ENCODE peak calls at places on chromosomes 7 and 10, in seven cellular contexts. Z is dorsolateral prefrontal cortex, F is psoas muscle, C is transverse colon, J is mammary epithelial cell, Q is DND-41, A is Peyer's patch. X is an unnamed sample. For H3K27me3, the result is how much of the 10 kb centered on the place peaks cover.

GRCh38 chr10:123381271-123381670 is 227.1 kb downstream of the BUB3 start:
- DNase-seq in A (no peak), Z (no peak), J (peak), C (no peak), Q (no peak), F (no peak), X (no peak)

GRCh38 chr10:49569031-49569765 is 30.3 kb upstream of the ERCC6 start:
- DNase-seq in Z (no peak), F (no peak), A (no peak), J (peak), C (no peak), Q (no peak), X (no peak)

GRCh38 chr10:132434405-132435005 is 37.5 kb downstream of the PWWP2B start:
- DNase-seq in Q (no peak), J (no peak), F (no peak), C (no peak), A (peak), Z (no peak), X (no peak)

GRCh38 chr10:96334888-96335526 is 23.8 kb downstream of the OPALIN start:
- DNase-seq in Z (no peak), J (peak), F (no peak), Q (no peak), C (no peak), A (no peak), X (no peak)

GRCh38 chr10:106044511-106044910 is 1120.0 kb downstream of the SORCS1 start:
- DNase-seq in C (no peak), A (no peak), F (no peak), J (no peak), Z (no peak), Q (no peak), X (no peak)

GRCh38 chr7:12821746-12822145 is 134.3 kb downstream of the ARL4A start:
- DNase-seq in C (no peak), F (no peak), J (no peak), Z (no peak), A (no peak), Q (no peak), X (no peak)

GRCh38 chr7:93461350-93461749 is 113.2 kb downstream of the CALCR start:
- DNase-seq in C (no peak), A (no peak), F (no peak), Z (no peak), Q (no peak), J (no peak), X (no peak)

GRCh38 chr7:155971180-155971770 is 159.0 kb upstream of the SHH start:
- DNase-seq in J (no peak), Z (no peak), F (no peak), C (no peak), A (no peak), Q (no peak), X (no peak)

GRCh38 chr7:22597845-22598244 is 97.9 kb upstream of the STEAP1B start:
- DNase-seq in Q (no peak), A (no peak), C (no peak), Z (no peak), J (peak), F (no peak), X (no peak)

GRCh38 chr10:61400524-61400923 is 52.7 kb downstream of the TMEM26 start:
- DNase-seq in Z (no peak), A (no peak), F (no peak), Q (no peak), J (no peak), C (no peak), X (no peak)

GRCh38 chr10:103649654-103650423 is 156.3 kb downstream of the NEURL1 start:
- DNase-seq in C (no peak), J (no peak), Q (no peak), F (no peak), A (no peak), Z (no peak), X (no peak)

GRCh38 chr7:28922618-28923331 is 35.4 kb downstream of the TRIL start:
- DNase-seq in Z (peak), J (peak), Q (peak), A (peak), F (peak), C (peak), X (peak)

GRCh38 chr7:142773937-142774744 is 3.4 kb downstream of the PRSS2 start:
- DNase-seq in Q (no peak), C (no peak), J (no peak), F (no peak), A (no peak), Z (no peak), X (no peak)

GRCh38 chr7:149883452-149883861 is 9.7 kb downstream of the ATP6V0E2 start:
- DNase-seq in F (peak), Q (peak), C (peak), A (peak), Z (peak), J (peak), X (no peak)

GRCh38 chr7:156158213-156158612 is 345.9 kb upstream of the SHH start:
- DNase-seq in Z (no peak), Q (no peak), J (no peak), F (no peak), C (no peak), A (no peak), X (no peak)

GRCh38 chr7:109456116-109456515 is 886.4 kb downstream of the DNAJB9 start:
- DNase-seq in F (no peak), Z (no peak), C (no peak), A (no peak), Q (no peak), J (no peak), X (no peak)
- TF ChIP-seq CTCF in F (no peak), Z (no peak), C (no peak), A (no peak), Q (peak), J (no peak), X (no peak)

DNA sequence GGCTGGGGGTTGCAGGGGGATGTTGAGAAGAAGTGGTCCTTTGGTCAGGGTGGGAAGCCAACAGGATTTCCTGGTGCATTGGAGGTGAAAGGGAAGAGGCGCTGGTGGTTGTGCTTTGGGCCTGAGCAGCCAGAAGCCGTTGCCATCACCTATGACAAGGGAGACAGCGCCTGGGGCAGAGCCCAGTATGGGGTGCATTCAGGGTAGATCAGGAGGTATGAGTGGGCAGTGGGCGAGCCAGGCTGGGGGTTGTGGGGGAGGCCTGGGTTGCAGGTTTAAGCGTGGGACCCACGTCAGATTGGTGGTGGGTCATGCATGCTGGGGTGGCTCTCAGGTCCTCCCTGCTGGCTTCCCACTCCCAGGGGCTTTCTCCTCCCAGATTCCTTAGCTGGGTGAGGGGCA is 6.3 kb upstream of the PILRB start:
- DNase-seq in Q (no peak), F (peak), C (no peak), A (no peak), Z (no peak), J (no peak), X (no peak)
- H3K27ac ChIP-seq in Q (no peak), F (no peak), C (no peak), A (no peak), Z (no peak), J (no peak), X (no peak)

GRCh38 chr7:111202321-111202720 is 111.4 kb downstream of the LRRN3 start:
- DNase-seq in J (no peak), F (no peak), C (no peak), Q (no peak), A (no peak), Z (no peak), X (no peak)
- H3K27me3 ChIP-seq in J (under half), F (under half), C (under half), Q (under half), A (under half), Z (under half), X (under half)

DNA sequence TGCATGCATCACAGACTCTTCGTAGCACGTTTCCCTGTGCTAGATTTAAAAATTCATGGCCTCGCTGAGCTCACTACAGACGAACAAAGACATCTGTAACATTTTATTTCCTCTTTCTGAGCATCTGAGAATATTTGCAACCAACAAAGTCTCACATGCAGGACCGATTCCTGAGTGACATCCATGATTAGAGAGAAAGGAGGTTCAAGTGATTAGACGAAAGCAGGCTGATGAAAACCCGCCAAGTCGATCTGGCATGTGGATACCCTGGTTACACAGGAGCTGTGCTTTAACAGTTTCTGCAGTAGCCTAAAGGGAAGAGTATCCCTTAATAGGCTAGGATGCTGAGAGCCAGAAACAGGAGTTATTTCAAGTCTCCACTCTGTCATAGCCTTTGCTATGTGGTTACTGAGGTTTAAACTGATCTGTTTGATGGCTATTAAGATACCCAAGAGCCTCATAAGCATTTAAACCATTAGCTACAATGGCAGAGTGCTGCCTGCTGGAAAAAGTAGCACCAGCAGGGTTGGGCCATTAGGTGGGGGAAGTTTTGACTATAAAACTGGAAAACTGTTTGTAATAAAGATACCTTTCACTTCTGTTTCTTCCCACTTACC is 82.4 kb downstream of the PRKCQ start:
- DNase-seq in Z (no peak), Q (no peak), F (no peak), A (no peak), J (no peak), C (no peak), X (no peak)
- TF ChIP-seq CTCF in Z (no peak), Q (no peak), F (no peak), A (no peak), J (no peak), C (no peak), X (no peak)

X was measured in CD4-positive, alpha-beta T cell.